ENCODE peak calls at places on chromosomes 7 and 10, in eight cellular contexts. D is A172; C is effector memory CD4-positive, alpha-beta T cell; A is stimulated activated CD4-positive, alpha-beta T cell treated with anti-CD3 and anti-CD28 coated beads, Interleukin-1b, Interleukin-23, amount 100 ng/mL, for 4 hours; R is LoVo; K is iris pigment epithelial cell; U is left ventricle myocardium inferior; L is activated CD8-positive, alpha-beta memory T cell treated with anti-CD3 and anti-CD28 coated beads for 24 hours. Z is an unnamed sample.

GRCh38 chr10:78544447-78545085 is 510.9 kb downstream of the RPS24 start:
- DNase-seq in D (no peak), C (no peak), A (no peak), R (no peak), K (no peak), U (no peak), L (peak; percentile 24), Z (no peak)

GRCh38 chr10:70537398-70538194 is 59.0 kb downstream of the PALD1 start:
- DNase-seq in D (no peak), C (no peak), A (no peak), R (no peak), K (no peak), U (no peak), L (peak; percentile 67), Z (no peak)

GRCh38 chr7:46886669-46887374 is 695.1 kb downstream of the TNS3 start:
- DNase-seq in D (no peak), C (no peak), A (no peak), R (no peak), K (no peak), U (no peak), L (no peak), Z (no peak)

GRCh38 chr7:28921822-28922221 is 36.3 kb downstream of the TRIL start:
- DNase-seq in D (peak; percentile 79), C (peak; percentile 2), A (peak; percentile 22), R (peak; percentile 82), K (peak; percentile 71), U (no peak), L (no peak), Z (peak; percentile 66)

GRCh38 chr7:47361229-47361628 is 220.7 kb downstream of the TNS3 start:
- DNase-seq in D (no peak), C (no peak), A (no peak), R (no peak), K (no peak), U (no peak), L (no peak), Z (no peak)

GRCh38 chr7:74560081-74560719 is 97.3 kb upstream of the GTF2I start:
- DNase-seq in D (no peak), C (no peak), A (no peak), R (no peak), K (no peak), U (no peak), L (no peak), Z (no peak)

GRCh38 chr7:71424166-71424803 is 292.3 kb downstream of the GALNT17 start:
- DNase-seq in D (no peak), C (no peak), A (no peak), R (no peak), K (no peak), U (no peak), L (no peak), Z (no peak)

GRCh38 chr7:120806669-120807068 is 51.3 kb downstream of the TSPAN12 start:
- DNase-seq in D (no peak), C (no peak), A (no peak), R (no peak), K (no peak), U (no peak), L (no peak), Z (no peak)

GRCh38 chr7:132232394-132232793 is 343.9 kb downstream of the PLXNA4 start:
- DNase-seq in D (no peak), C (no peak), A (no peak), R (no peak), K (no peak), U (no peak), L (no peak), Z (no peak)

GRCh38 chr7:4621401-4621800 is 60.7 kb upstream of the FOXK1 start:
- DNase-seq in D (no peak), C (no peak), A (no peak), R (no peak), K (peak; percentile 39), U (no peak), L (no peak), Z (no peak)

GRCh38 chr10:63252095-63252762 is 119.1 kb downstream of the NRBF2 start:
- DNase-seq in D (no peak), C (no peak), A (no peak), R (no peak), K (no peak), U (no peak), L (no peak), Z (no peak)

GRCh38 chr10:3680186-3680585 is 104.8 kb downstream of the KLF6 start:
- DNase-seq in D (no peak), C (no peak), A (no peak), R (no peak), K (no peak), U (no peak), L (no peak), Z (no peak)

GRCh38 chr10:132786529-132787252 is 744 bp upstream of the NKX6-2 start:
- DNase-seq in D (no peak), C (no peak), A (no peak), R (no peak), K (no peak), U (no peak), L (no peak), Z (no peak)

GRCh38 chr10:114261116-114261515 is 22.1 kb downstream of the VWA2 start:
- DNase-seq in D (peak; percentile 93), C (no peak), A (no peak), R (no peak), K (peak; percentile 49), U (no peak), L (no peak), Z (peak; percentile 82)

GRCh38 chr10:102398172-102399020 is 2.9 kb downstream of the NFKB2 start:
- DNase-seq in D (no peak), C (no peak), A (no peak), R (no peak), K (no peak), U (no peak), L (no peak), Z (no peak)

GRCh38 chr10:113788604-113789083 is 37.2 kb downstream of the PLEKHS1 start:
- DNase-seq in D (peak; percentile 91), C (no peak), A (no peak), R (peak; percentile 60), K (peak; percentile 97), U (no peak), L (no peak), Z (peak; percentile 92)

GRCh38 chr7:34066968-34067367 is 161.6 kb downstream of the BMPER start:
- DNase-seq in D (peak; percentile 41), C (no peak), A (no peak), R (no peak), K (peak; percentile 58), U (no peak), L (no peak), Z (no peak)

GRCh38 chr7:42883950-42884349 is 27.9 kb downstream of the C7orf25 start:
- DNase-seq in D (no peak), C (no peak), A (no peak), R (no peak), K (peak; percentile 55), U (peak; percentile 28), L (no peak), Z (no peak)

GRCh38 chr7:44625899-44626511 is 19.6 kb downstream of the OGDH start:
- DNase-seq in D (no peak), C (peak; percentile 16), A (no peak), R (no peak), K (no peak), U (no peak), L (no peak), Z (no peak)

GRCh38 chr10:102418612-102419560 is at the start of gene PSD:
- DNase-seq in D (no peak), C (no peak), A (no peak), R (no peak), K (no peak), U (no peak), L (no peak), Z (no peak)

GRCh38 chr7:82528577-82529305 is 85.2 kb upstream of the CACNA2D1 start:
- DNase-seq in D (no peak), C (no peak), A (no peak), R (no peak), K (peak; percentile 75), U (no peak), L (no peak), Z (peak; percentile 62)

GRCh38 chr10:93039721-93040120 is 20.9 kb upstream of the CYP26C1 start:
- DNase-seq in D (peak; percentile 34), C (no peak), A (no peak), R (no peak), K (peak; percentile 49), U (no peak), L (no peak), Z (peak; percentile 42)

GRCh38 chr10:77710759-77711682 is 73.4 kb upstream of the KCNMA1 start:
- DNase-seq in D (peak; percentile 33), C (peak; percentile 53), A (peak; percentile 67), R (peak; percentile 69), K (peak; percentile 55), U (peak; percentile 69), L (peak; percentile 92), Z (peak; percentile 64)

GRCh38 chr7:122299624-122299934 is 5.0 kb downstream of the FEZF1 start:
- DNase-seq in D (no peak), C (no peak), A (no peak), R (no peak), K (no peak), U (no peak), L (no peak), Z (no peak)

GRCh38 chr10:29790223-29790622 is 155.5 kb upstream of the SVIL start:
- DNase-seq in D (no peak), C (no peak), A (no peak), R (no peak), K (no peak), U (no peak), L (no peak), Z (no peak)

GRCh38 chr7:107854454-107854853 is 36.5 kb upstream of the DLD start:
- DNase-seq in D (no peak), C (no peak), A (no peak), R (no peak), K (no peak), U (no peak), L (no peak), Z (no peak)

GRCh38 chr10:11286261-11286989 is 268.8 kb downstream of the CELF2 start:
- DNase-seq in D (no peak), C (no peak), A (no peak), R (no peak), K (no peak), U (no peak), L (peak; percentile 55), Z (no peak)

GRCh38 chr7:57182031-57182430 is 49.8 kb upstream of the ZNF479 start:
- DNase-seq in D (no peak), C (no peak), A (no peak), R (no peak), K (no peak), U (no peak), L (no peak), Z (no peak)

GRCh38 chr10:26841733-26842317 is 18.9 kb downstream of the ABI1 start:
- DNase-seq in D (no peak), C (no peak), A (no peak), R (no peak), K (no peak), U (no peak), L (no peak), Z (no peak)